ENCODE peak calls at places on chromosomes 12 and 14, in four cellular contexts. D is IMR-90, N is K562, U is HepG2. Z is an unnamed sample.

GRCh38 chr12:69266045-69266635 is 26.8 kb downstream of the CPSF6 start:
- DNase-seq in N (no peak), U (no peak), D (peak; percentile 86), Z (no peak)

GRCh38 chr12:88934163-88934747 is 354.0 kb upstream of the KITLG start:
- DNase-seq in U (no peak), D (peak; percentile 57), N (no peak), Z (no peak)

GRCh38 chr14:36268957-36269734 is 51.3 kb downstream of the MBIP start:
- DNase-seq in N (no peak), U (no peak), D (no peak), Z (no peak)

GRCh38 chr14:24435192-24435810 is 5.5 kb downstream of the KHNYN start:
- DNase-seq in U (no peak), N (no peak), D (no peak), Z (no peak)

GRCh38 chr12:19181666-19182426 is 52.3 kb downstream of the PLEKHA5 start:
- DNase-seq in U (no peak), D (no peak), N (no peak), Z (no peak)

GRCh38 chr12:100687686-100688085 is 106.9 kb upstream of the ANO4 start:
- DNase-seq in D (no peak), U (no peak), N (no peak), Z (no peak)

GRCh38 chr12:71653137-71653536 is 10.5 kb downstream of the ZFC3H1 start:
- DNase-seq in U (no peak), D (no peak), N (no peak), Z (no peak)

GRCh38 chr14:44149597-44149996 is 357.5 kb downstream of the FSCB start:
- DNase-seq in D (no peak), U (peak; percentile 55), N (peak; percentile 11), Z (no peak)

GRCh38 chr12:113088971-113089756 is 32.6 kb downstream of the DTX1 start:
- DNase-seq in N (no peak), D (no peak), U (no peak), Z (no peak)

GRCh38 chr12:109736552-109737108 is 23.0 kb downstream of the FAM222A start:
- DNase-seq in U (peak; percentile 34), N (peak; percentile 66), D (peak; percentile 53), Z (peak; percentile 32)

GRCh38 chr12:5648692-5649338 is 216.9 kb downstream of the NTF3 start:
- DNase-seq in D (peak; percentile 58), N (peak; percentile 28), U (peak; percentile 27), Z (no peak)

GRCh38 chr12:19277707-19278106 is 148.2 kb downstream of the PLEKHA5 start:
- DNase-seq in D (no peak), N (no peak), U (no peak), Z (no peak)

DNA sequence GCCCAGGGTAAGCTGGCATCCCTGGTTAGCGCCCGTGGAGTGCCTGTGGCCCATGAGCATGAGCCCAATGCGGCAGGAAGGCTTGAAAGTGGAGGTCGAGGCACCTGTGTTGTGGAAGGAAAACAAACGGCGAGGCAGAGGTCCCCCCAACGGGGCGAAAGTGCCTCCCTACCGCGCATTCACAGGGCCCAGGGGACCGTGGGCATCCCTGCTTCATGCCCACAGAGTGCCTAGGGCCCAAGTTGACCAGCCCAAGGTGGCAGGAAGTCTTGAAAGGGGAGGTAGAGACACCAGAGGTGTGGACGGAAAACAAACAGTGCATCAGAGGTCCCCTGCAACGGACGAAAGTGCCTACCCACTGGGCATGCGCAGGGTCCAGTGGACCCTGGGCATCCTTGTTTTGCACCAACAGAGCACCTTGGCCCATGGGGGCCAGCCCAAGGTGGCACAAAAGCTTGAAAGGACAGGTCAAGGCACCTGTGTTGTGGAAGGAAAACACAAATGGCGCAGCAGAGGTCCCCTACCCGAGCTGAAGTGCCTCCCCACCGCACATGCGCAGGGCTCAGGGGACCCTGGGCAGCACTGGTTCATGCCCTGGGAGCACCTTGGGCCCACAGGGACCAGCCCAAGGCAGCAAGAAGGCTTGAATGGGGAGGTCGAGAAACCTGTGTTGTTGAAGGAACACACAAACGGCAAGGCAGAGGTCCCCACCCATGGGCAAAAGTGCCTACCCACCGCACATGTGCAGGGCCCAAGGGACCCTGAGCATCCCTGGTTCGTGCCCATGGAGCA is 377.5 kb downstream of the ALG10 start:
- DNase-seq in U (no peak), D (no peak), N (no peak), Z (no peak)
- TF ChIP-seq MAZ in U (no peak), D (no peak), N (no peak), Z (no peak)

DNA sequence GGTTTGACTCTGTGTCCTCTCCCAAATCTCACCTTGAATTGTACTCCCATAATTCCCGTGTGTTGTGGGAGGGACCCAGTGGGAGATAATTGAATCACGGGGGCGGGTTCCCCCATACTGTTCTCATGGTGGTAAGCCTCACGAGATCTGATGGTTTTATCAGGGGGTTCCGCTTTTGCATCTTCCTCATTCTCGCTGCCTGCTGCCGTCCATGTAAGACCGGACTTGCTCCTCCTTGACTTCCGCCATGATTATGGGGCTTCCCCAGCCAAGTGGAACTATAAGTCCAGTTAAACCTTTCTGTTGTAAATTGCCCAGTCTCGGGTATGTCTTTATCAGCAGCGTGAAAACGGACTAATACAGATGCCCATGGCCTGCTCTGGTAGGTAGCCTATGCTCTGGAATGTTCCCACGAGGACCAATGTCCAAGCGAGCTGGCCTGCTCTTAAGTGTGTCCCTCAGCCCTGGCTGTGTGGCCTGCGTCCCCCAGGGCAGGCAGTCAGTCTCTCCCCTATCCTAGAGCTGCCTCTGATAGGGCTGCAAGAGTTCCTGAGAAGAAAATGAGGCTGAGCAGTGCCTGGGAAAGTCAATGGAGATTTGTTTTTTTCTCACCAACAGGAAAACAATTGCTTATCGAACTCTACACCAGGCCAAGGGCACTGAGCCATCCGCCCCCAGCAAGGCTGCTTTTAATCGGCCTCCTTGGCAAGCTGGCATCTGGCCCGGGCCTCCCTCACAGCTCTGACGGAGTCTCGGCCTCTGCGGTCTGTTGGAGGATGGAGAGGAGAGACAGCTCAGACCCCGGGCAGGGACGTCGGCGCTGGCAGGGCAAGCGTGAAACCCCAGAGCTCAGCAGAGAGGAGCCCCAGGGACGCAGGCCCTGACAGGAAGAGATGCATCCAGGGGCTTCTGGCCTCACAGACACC is 17.8 kb downstream of the CAMKK2 start:
- DNase-seq in D (peak; percentile 74), N (no peak), U (no peak), Z (no peak)
- TF ChIP-seq MAZ in D (no peak), N (no peak), U (no peak), Z (no peak)

GRCh38 chr14:83297361-83297760 is 1763.7 kb upstream of the SEL1L start:
- DNase-seq in D (no peak), N (no peak), U (no peak), Z (no peak)

GRCh38 chr14:83294941-83295340 is 1761.3 kb upstream of the SEL1L start:
- DNase-seq in U (no peak), N (no peak), D (peak; percentile 51), Z (no peak)

GRCh38 chr14:83300454-83301064 is 1766.9 kb upstream of the SEL1L start:
- DNase-seq in D (peak; percentile 52), N (peak; percentile 0), U (peak; percentile 12), Z (peak; percentile 19)
- TF ChIP-seq MAZ in D (no peak), N (no peak), U (no peak), Z (no peak)

DNA sequence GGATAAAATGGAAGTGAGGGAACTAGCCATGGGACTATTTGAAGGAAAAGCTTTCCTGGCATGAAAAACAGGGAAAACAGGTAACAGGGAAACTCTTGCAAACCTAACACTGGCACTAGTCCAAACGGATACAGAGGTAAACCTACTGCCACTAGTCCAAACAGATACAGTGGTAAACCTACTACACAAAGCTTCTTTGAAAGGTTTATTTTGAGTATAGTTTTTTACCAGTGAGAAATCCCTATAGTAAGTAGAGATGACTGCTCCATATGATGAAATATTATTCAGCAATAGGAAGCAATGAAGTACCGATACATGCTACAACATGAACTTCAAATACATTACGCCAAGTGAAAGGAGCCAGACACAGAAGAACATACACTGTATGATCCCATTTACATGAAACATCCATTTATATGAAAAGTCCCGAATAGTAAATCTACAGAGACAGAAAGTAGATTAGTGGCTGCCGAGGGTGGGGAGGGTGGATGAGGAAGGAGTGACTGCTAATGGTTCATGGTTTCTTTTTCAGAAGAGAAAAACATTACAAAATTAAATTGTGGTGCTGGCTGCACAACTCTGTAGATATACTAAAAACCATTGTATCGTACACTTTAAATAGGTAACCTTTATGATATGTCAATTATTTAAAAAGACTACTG is 25.5 kb downstream of the SPTLC2 start:
- DNase-seq in U (no peak), N (no peak), D (no peak), Z (no peak)
- TF ChIP-seq MAZ in U (no peak), N (no peak), D (no peak), Z (no peak)

DNA sequence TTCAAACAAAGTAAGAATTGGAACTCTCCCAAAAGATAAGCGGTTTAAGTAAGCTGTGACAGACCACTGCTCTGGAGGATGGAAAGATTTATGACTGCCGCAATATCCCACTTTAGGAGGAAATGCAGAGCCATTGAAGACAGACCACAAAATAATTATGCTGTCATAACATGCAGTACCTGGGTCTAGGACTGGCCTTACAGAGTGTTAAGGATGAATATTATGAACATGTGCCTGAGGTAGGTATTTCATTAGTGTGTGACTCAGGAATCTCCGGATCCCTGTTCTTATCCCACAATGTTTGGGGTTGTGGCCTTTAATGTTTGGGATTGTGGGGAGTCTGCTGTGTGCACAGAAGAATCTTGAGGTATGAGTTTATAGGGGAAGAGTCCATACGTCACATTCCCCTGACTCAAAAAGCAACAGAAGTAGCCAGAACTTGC is 114.9 kb downstream of the SAMD4A start:
- DNase-seq in U (no peak), D (peak; percentile 93), N (peak; percentile 50), Z (no peak)
- TF ChIP-seq MAZ in U (no peak), D (no peak), N (no peak), Z (no peak)

DNA sequence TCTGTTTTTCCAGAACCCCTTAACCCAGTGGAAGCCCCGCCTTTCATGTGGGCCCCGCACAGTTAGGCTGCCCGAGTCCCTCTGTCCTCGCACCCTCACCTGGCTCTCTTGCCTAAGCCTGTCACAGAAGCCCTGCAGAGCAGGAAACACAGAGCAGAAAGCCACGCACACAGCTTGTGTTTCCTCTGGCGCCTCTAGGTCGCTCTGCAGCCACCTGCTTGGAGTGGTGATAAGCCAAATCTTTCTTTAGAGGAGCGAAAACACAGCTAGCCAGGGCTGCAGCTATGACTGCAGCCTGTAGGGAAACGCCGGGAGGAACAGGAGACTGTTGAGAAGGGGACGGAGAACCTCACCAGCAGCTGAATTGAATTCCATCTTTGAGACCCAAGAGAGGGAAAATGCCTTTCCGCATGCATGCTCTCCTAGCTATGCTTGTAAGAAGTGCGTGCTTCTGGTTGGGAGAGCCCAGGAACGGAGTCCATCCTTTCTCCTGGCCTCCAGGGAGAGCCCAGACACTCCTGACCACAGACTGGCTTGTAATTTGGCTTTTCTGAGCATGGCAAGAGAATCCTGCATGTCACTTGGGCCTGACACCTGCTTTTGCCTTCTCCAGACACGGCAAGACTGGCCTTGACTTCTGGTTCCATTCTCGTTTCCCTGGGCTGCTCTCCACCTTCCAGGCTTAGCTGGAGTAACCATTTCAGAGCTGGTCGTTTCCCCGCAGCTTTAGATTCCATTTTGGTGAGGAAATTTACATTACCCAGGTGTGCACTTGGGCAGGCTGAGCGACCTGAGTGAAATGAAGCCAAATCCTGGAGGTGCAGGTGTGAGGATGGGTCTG is 301.6 kb downstream of the CACNA1C start:
- DNase-seq in N (no peak), D (no peak), U (no peak), Z (no peak)
- TF ChIP-seq MAZ in N (no peak), D (no peak), U (no peak), Z (no peak)

GRCh38 chr12:123453165-123453564 is 4.8 kb upstream of the SNRNP35 start:
- DNase-seq in U (no peak), D (no peak), N (no peak), Z (no peak)
- TF ChIP-seq MAZ in U (no peak), D (no peak), N (no peak), Z (no peak)

Z was measured in A549.